ENCODE peak calls at places on chromosomes 16 and 17, in nine cellular contexts. One of them, this sample, is unnamed.

GRCh38 chr17:81179220-81179619 is 13.2 kb upstream of the AATK start:
- DNase-seq in stimulated activated CD8-positive, alpha-beta memory T cell treated with anti-CD3 and anti-CD28 coated beads, Interleukin-4, amount 100 ng/mL, for 24 hours: no peak
- DNase-seq in aorta: no peak
- DNase-seq in activated T-cell treated with anti-CD3 and anti-CD28 coated beads, Interleukin-2, amount 50 U/mL, for 1 hour: no peak
- DNase-seq in ELR: no peak
- DNase-seq in GM04503: no peak
- DNase-seq in choroid plexus epithelial cell: no peak
- DNase-seq in HTR-8/SVneo: no peak
- DNase-seq in globus pallidus: no peak
- DNase-seq in this sample: no peak

GRCh38 chr17:73643846-73644144 is 450 bp downstream of the SDK2 start:
- DNase-seq in GM04503: no peak
- DNase-seq in activated T-cell treated with anti-CD3 and anti-CD28 coated beads, Interleukin-2, amount 50 U/mL, for 1 hour: no peak
- DNase-seq in globus pallidus: no peak
- DNase-seq in ELR: no peak
- DNase-seq in stimulated activated CD8-positive, alpha-beta memory T cell treated with anti-CD3 and anti-CD28 coated beads, Interleukin-4, amount 100 ng/mL, for 24 hours: no peak
- DNase-seq in HTR-8/SVneo: no peak
- DNase-seq in choroid plexus epithelial cell: no peak
- DNase-seq in aorta: no peak
- DNase-seq in this sample: no peak

GRCh38 chr16:14007460-14007859 is 63.7 kb upstream of the MRTFB start:
- DNase-seq in stimulated activated CD8-positive, alpha-beta memory T cell treated with anti-CD3 and anti-CD28 coated beads, Interleukin-4, amount 100 ng/mL, for 24 hours: no peak
- DNase-seq in HTR-8/SVneo: no peak
- DNase-seq in aorta: no peak
- DNase-seq in globus pallidus: no peak
- DNase-seq in GM04503: no peak
- DNase-seq in activated T-cell treated with anti-CD3 and anti-CD28 coated beads, Interleukin-2, amount 50 U/mL, for 1 hour: no peak
- DNase-seq in ELR: peak; percentile 32
- DNase-seq in choroid plexus epithelial cell: peak; percentile 93
- DNase-seq in this sample: peak; percentile 88

GRCh38 chr16:27083861-27084261 is 17.1 kb downstream of the C16orf82 start:
- DNase-seq in choroid plexus epithelial cell: peak; percentile 4
- DNase-seq in activated T-cell treated with anti-CD3 and anti-CD28 coated beads, Interleukin-2, amount 50 U/mL, for 1 hour: no peak
- DNase-seq in aorta: no peak
- DNase-seq in GM04503: no peak
- DNase-seq in HTR-8/SVneo: no peak
- DNase-seq in stimulated activated CD8-positive, alpha-beta memory T cell treated with anti-CD3 and anti-CD28 coated beads, Interleukin-4, amount 100 ng/mL, for 24 hours: no peak
- DNase-seq in globus pallidus: no peak
- DNase-seq in ELR: no peak
- DNase-seq in this sample: no peak

GRCh38 chr16:79601092-79601977 is 798 bp upstream of the MAF start:
- DNase-seq in activated T-cell treated with anti-CD3 and anti-CD28 coated beads, Interleukin-2, amount 50 U/mL, for 1 hour: peak; percentile 35
- DNase-seq in GM04503: no peak
- DNase-seq in stimulated activated CD8-positive, alpha-beta memory T cell treated with anti-CD3 and anti-CD28 coated beads, Interleukin-4, amount 100 ng/mL, for 24 hours: no peak
- DNase-seq in ELR: no peak
- DNase-seq in globus pallidus: no peak
- DNase-seq in choroid plexus epithelial cell: peak; percentile 29
- DNase-seq in HTR-8/SVneo: no peak
- DNase-seq in aorta: peak; percentile 76
- DNase-seq in this sample: no peak

GRCh38 chr16:11151156-11151904 is 104.7 kb downstream of the SOCS1 start:
- DNase-seq in ELR: no peak
- DNase-seq in stimulated activated CD8-positive, alpha-beta memory T cell treated with anti-CD3 and anti-CD28 coated beads, Interleukin-4, amount 100 ng/mL, for 24 hours: no peak
- DNase-seq in choroid plexus epithelial cell: no peak
- DNase-seq in GM04503: no peak
- DNase-seq in activated T-cell treated with anti-CD3 and anti-CD28 coated beads, Interleukin-2, amount 50 U/mL, for 1 hour: no peak
- DNase-seq in aorta: no peak
- DNase-seq in HTR-8/SVneo: no peak
- DNase-seq in globus pallidus: no peak
- DNase-seq in this sample: no peak

GRCh38 chr16:85659336-85659735 is 29.4 kb downstream of the GINS2 start:
- DNase-seq in choroid plexus epithelial cell: no peak
- DNase-seq in activated T-cell treated with anti-CD3 and anti-CD28 coated beads, Interleukin-2, amount 50 U/mL, for 1 hour: no peak
- DNase-seq in stimulated activated CD8-positive, alpha-beta memory T cell treated with anti-CD3 and anti-CD28 coated beads, Interleukin-4, amount 100 ng/mL, for 24 hours: no peak
- DNase-seq in GM04503: no peak
- DNase-seq in globus pallidus: no peak
- DNase-seq in HTR-8/SVneo: no peak
- DNase-seq in aorta: peak; percentile 33
- DNase-seq in ELR: no peak
- DNase-seq in this sample: no peak

GRCh38 chr16:85141491-85142128 is 29.3 kb upstream of the CIBAR2 start:
- DNase-seq in GM04503: no peak
- DNase-seq in activated T-cell treated with anti-CD3 and anti-CD28 coated beads, Interleukin-2, amount 50 U/mL, for 1 hour: no peak
- DNase-seq in HTR-8/SVneo: no peak
- DNase-seq in ELR: no peak
- DNase-seq in choroid plexus epithelial cell: no peak
- DNase-seq in globus pallidus: no peak
- DNase-seq in aorta: peak; percentile 68
- DNase-seq in stimulated activated CD8-positive, alpha-beta memory T cell treated with anti-CD3 and anti-CD28 coated beads, Interleukin-4, amount 100 ng/mL, for 24 hours: no peak
- DNase-seq in this sample: no peak

GRCh38 chr16:50371936-50372595 is 3.3 kb upstream of the BRD7 start:
- DNase-seq in aorta: peak; percentile 64
- DNase-seq in stimulated activated CD8-positive, alpha-beta memory T cell treated with anti-CD3 and anti-CD28 coated beads, Interleukin-4, amount 100 ng/mL, for 24 hours: no peak
- DNase-seq in HTR-8/SVneo: no peak
- DNase-seq in globus pallidus: peak; percentile 75
- DNase-seq in GM04503: no peak
- DNase-seq in choroid plexus epithelial cell: peak; percentile 58
- DNase-seq in activated T-cell treated with anti-CD3 and anti-CD28 coated beads, Interleukin-2, amount 50 U/mL, for 1 hour: no peak
- DNase-seq in ELR: peak; percentile 56
- DNase-seq in this sample: peak; percentile 47

GRCh38 chr16:47713225-47713595 is 252.1 kb downstream of the PHKB start:
- DNase-seq in activated T-cell treated with anti-CD3 and anti-CD28 coated beads, Interleukin-2, amount 50 U/mL, for 1 hour: no peak
- DNase-seq in ELR: peak; percentile 91
- DNase-seq in globus pallidus: no peak
- DNase-seq in GM04503: peak; percentile 4
- DNase-seq in choroid plexus epithelial cell: peak; percentile 58
- DNase-seq in aorta: no peak
- DNase-seq in HTR-8/SVneo: peak; percentile 19
- DNase-seq in stimulated activated CD8-positive, alpha-beta memory T cell treated with anti-CD3 and anti-CD28 coated beads, Interleukin-4, amount 100 ng/mL, for 24 hours: no peak
- DNase-seq in this sample: peak; percentile 80

GRCh38 chr16:50254072-50254471 is 12.3 kb upstream of the ADCY7 start:
- DNase-seq in aorta: no peak
- DNase-seq in GM04503: no peak
- DNase-seq in globus pallidus: no peak
- DNase-seq in ELR: no peak
- DNase-seq in HTR-8/SVneo: no peak
- DNase-seq in stimulated activated CD8-positive, alpha-beta memory T cell treated with anti-CD3 and anti-CD28 coated beads, Interleukin-4, amount 100 ng/mL, for 24 hours: no peak
- DNase-seq in activated T-cell treated with anti-CD3 and anti-CD28 coated beads, Interleukin-2, amount 50 U/mL, for 1 hour: no peak
- DNase-seq in choroid plexus epithelial cell: no peak
- DNase-seq in this sample: no peak

GRCh38 chr16:13479549-13479948 is 440.4 kb upstream of the ERCC4 start:
- DNase-seq in HTR-8/SVneo: no peak
- DNase-seq in choroid plexus epithelial cell: no peak
- DNase-seq in GM04503: no peak
- DNase-seq in ELR: no peak
- DNase-seq in stimulated activated CD8-positive, alpha-beta memory T cell treated with anti-CD3 and anti-CD28 coated beads, Interleukin-4, amount 100 ng/mL, for 24 hours: no peak
- DNase-seq in globus pallidus: no peak
- DNase-seq in aorta: no peak
- DNase-seq in activated T-cell treated with anti-CD3 and anti-CD28 coated beads, Interleukin-2, amount 50 U/mL, for 1 hour: no peak
- DNase-seq in this sample: no peak

GRCh38 chr16:89936508-89936907 is 12.0 kb upstream of the DEF8 start:
- DNase-seq in activated T-cell treated with anti-CD3 and anti-CD28 coated beads, Interleukin-2, amount 50 U/mL, for 1 hour: no peak
- DNase-seq in globus pallidus: no peak
- DNase-seq in stimulated activated CD8-positive, alpha-beta memory T cell treated with anti-CD3 and anti-CD28 coated beads, Interleukin-4, amount 100 ng/mL, for 24 hours: no peak
- DNase-seq in choroid plexus epithelial cell: no peak
- DNase-seq in aorta: no peak
- DNase-seq in HTR-8/SVneo: no peak
- DNase-seq in ELR: no peak
- DNase-seq in GM04503: no peak
- DNase-seq in this sample: no peak

GRCh38 chr16:2437032-2437790 is 8.0 kb downstream of the CCNF start:
- DNase-seq in HTR-8/SVneo: no peak
- DNase-seq in stimulated activated CD8-positive, alpha-beta memory T cell treated with anti-CD3 and anti-CD28 coated beads, Interleukin-4, amount 100 ng/mL, for 24 hours: no peak
- DNase-seq in aorta: no peak
- DNase-seq in activated T-cell treated with anti-CD3 and anti-CD28 coated beads, Interleukin-2, amount 50 U/mL, for 1 hour: no peak
- DNase-seq in globus pallidus: no peak
- DNase-seq in ELR: no peak
- DNase-seq in choroid plexus epithelial cell: no peak
- DNase-seq in GM04503: no peak
- DNase-seq in this sample: no peak

GRCh38 chr16:27364493-27365141 is 37.4 kb upstream of the IL21R start:
- DNase-seq in stimulated activated CD8-positive, alpha-beta memory T cell treated with anti-CD3 and anti-CD28 coated beads, Interleukin-4, amount 100 ng/mL, for 24 hours: no peak
- DNase-seq in HTR-8/SVneo: no peak
- DNase-seq in GM04503: no peak
- DNase-seq in aorta: no peak
- DNase-seq in globus pallidus: no peak
- DNase-seq in ELR: no peak
- DNase-seq in choroid plexus epithelial cell: no peak
- DNase-seq in activated T-cell treated with anti-CD3 and anti-CD28 coated beads, Interleukin-2, amount 50 U/mL, for 1 hour: no peak
- DNase-seq in this sample: no peak

GRCh38 chr17:74605361-74605760 is 13.3 kb upstream of the CD300LD start:
- DNase-seq in activated T-cell treated with anti-CD3 and anti-CD28 coated beads, Interleukin-2, amount 50 U/mL, for 1 hour: no peak
- DNase-seq in aorta: peak; percentile 77
- DNase-seq in ELR: peak; percentile 72
- DNase-seq in choroid plexus epithelial cell: peak; percentile 46
- DNase-seq in globus pallidus: no peak
- DNase-seq in HTR-8/SVneo: peak; percentile 75
- DNase-seq in stimulated activated CD8-positive, alpha-beta memory T cell treated with anti-CD3 and anti-CD28 coated beads, Interleukin-4, amount 100 ng/mL, for 24 hours: no peak
- DNase-seq in GM04503: peak; percentile 46
- DNase-seq in this sample: peak; percentile 68

GRCh38 chr16:85571813-85572619 is 41.1 kb upstream of the GSE1 start:
- DNase-seq in HTR-8/SVneo: no peak
- DNase-seq in aorta: peak; percentile 66
- DNase-seq in activated T-cell treated with anti-CD3 and anti-CD28 coated beads, Interleukin-2, amount 50 U/mL, for 1 hour: no peak
- DNase-seq in GM04503: no peak
- DNase-seq in stimulated activated CD8-positive, alpha-beta memory T cell treated with anti-CD3 and anti-CD28 coated beads, Interleukin-4, amount 100 ng/mL, for 24 hours: no peak
- DNase-seq in choroid plexus epithelial cell: no peak
- DNase-seq in ELR: no peak
- DNase-seq in globus pallidus: no peak
- DNase-seq in this sample: no peak

GRCh38 chr16:527015-527903 is at the start of gene CAPN15:
- DNase-seq in GM04503: peak; percentile 39
- DNase-seq in stimulated activated CD8-positive, alpha-beta memory T cell treated with anti-CD3 and anti-CD28 coated beads, Interleukin-4, amount 100 ng/mL, for 24 hours: peak; percentile 77
- DNase-seq in choroid plexus epithelial cell: peak; percentile 86
- DNase-seq in HTR-8/SVneo: peak; percentile 78
- DNase-seq in aorta: peak; percentile 92
- DNase-seq in ELR: peak; percentile 85
- DNase-seq in globus pallidus: peak; percentile 82
- DNase-seq in activated T-cell treated with anti-CD3 and anti-CD28 coated beads, Interleukin-2, amount 50 U/mL, for 1 hour: peak; percentile 89
- DNase-seq in this sample: peak; percentile 87

GRCh38 chr17:41680426-41681040 is 8.2 kb upstream of the EIF1 start:
- DNase-seq in globus pallidus: no peak
- DNase-seq in ELR: no peak
- DNase-seq in HTR-8/SVneo: no peak
- DNase-seq in GM04503: no peak
- DNase-seq in activated T-cell treated with anti-CD3 and anti-CD28 coated beads, Interleukin-2, amount 50 U/mL, for 1 hour: no peak
- DNase-seq in stimulated activated CD8-positive, alpha-beta memory T cell treated with anti-CD3 and anti-CD28 coated beads, Interleukin-4, amount 100 ng/mL, for 24 hours: no peak
- DNase-seq in choroid plexus epithelial cell: no peak
- DNase-seq in aorta: no peak
- DNase-seq in this sample: no peak

GRCh38 chr17:30395398-30396022 is 16.8 kb downstream of the CPD start:
- DNase-seq in globus pallidus: no peak
- DNase-seq in aorta: no peak
- DNase-seq in stimulated activated CD8-positive, alpha-beta memory T cell treated with anti-CD3 and anti-CD28 coated beads, Interleukin-4, amount 100 ng/mL, for 24 hours: no peak
- DNase-seq in HTR-8/SVneo: no peak
- DNase-seq in GM04503: no peak
- DNase-seq in choroid plexus epithelial cell: no peak
- DNase-seq in ELR: no peak
- DNase-seq in activated T-cell treated with anti-CD3 and anti-CD28 coated beads, Interleukin-2, amount 50 U/mL, for 1 hour: no peak
- DNase-seq in this sample: no peak

GRCh38 chr17:67245694-67246397 is 850 bp upstream of the HELZ start:
- DNase-seq in ELR: peak; percentile 34
- DNase-seq in activated T-cell treated with anti-CD3 and anti-CD28 coated beads, Interleukin-2, amount 50 U/mL, for 1 hour: peak; percentile 62
- DNase-seq in globus pallidus: no peak
- DNase-seq in aorta: peak; percentile 53
- DNase-seq in choroid plexus epithelial cell: no peak
- DNase-seq in GM04503: no peak
- DNase-seq in stimulated activated CD8-positive, alpha-beta memory T cell treated with anti-CD3 and anti-CD28 coated beads, Interleukin-4, amount 100 ng/mL, for 24 hours: no peak
- DNase-seq in HTR-8/SVneo: peak; percentile 43
- DNase-seq in this sample: no peak

GRCh38 chr17:17167356-17167755 is 38.8 kb downstream of the PLD6 start:
- DNase-seq in activated T-cell treated with anti-CD3 and anti-CD28 coated beads, Interleukin-2, amount 50 U/mL, for 1 hour: no peak
- DNase-seq in HTR-8/SVneo: no peak
- DNase-seq in stimulated activated CD8-positive, alpha-beta memory T cell treated with anti-CD3 and anti-CD28 coated beads, Interleukin-4, amount 100 ng/mL, for 24 hours: no peak
- DNase-seq in ELR: no peak
- DNase-seq in choroid plexus epithelial cell: no peak
- DNase-seq in GM04503: no peak
- DNase-seq in aorta: no peak
- DNase-seq in globus pallidus: no peak
- DNase-seq in this sample: no peak

GRCh38 chr16:89425523-89425922 is 64.8 kb downstream of the ANKRD11 start:
- DNase-seq in ELR: no peak
- DNase-seq in GM04503: no peak
- DNase-seq in globus pallidus: no peak
- DNase-seq in stimulated activated CD8-positive, alpha-beta memory T cell treated with anti-CD3 and anti-CD28 coated beads, Interleukin-4, amount 100 ng/mL, for 24 hours: no peak
- DNase-seq in choroid plexus epithelial cell: no peak
- DNase-seq in aorta: no peak
- DNase-seq in HTR-8/SVneo: no peak
- DNase-seq in activated T-cell treated with anti-CD3 and anti-CD28 coated beads, Interleukin-2, amount 50 U/mL, for 1 hour: no peak
- DNase-seq in this sample: no peak

GRCh38 chr16:67349172-67349571 is 22.6 kb downstream of the LRRC36 start:
- DNase-seq in stimulated activated CD8-positive, alpha-beta memory T cell treated with anti-CD3 and anti-CD28 coated beads, Interleukin-4, amount 100 ng/mL, for 24 hours: no peak
- DNase-seq in aorta: no peak
- DNase-seq in GM04503: no peak
- DNase-seq in globus pallidus: no peak
- DNase-seq in HTR-8/SVneo: no peak
- DNase-seq in ELR: peak; percentile 81
- DNase-seq in activated T-cell treated with anti-CD3 and anti-CD28 coated beads, Interleukin-2, amount 50 U/mL, for 1 hour: no peak
- DNase-seq in choroid plexus epithelial cell: peak; percentile 52
- DNase-seq in this sample: peak; percentile 48

GRCh38 chr16:15493416-15494181 is 59.2 kb downstream of the BMERB1 start:
- DNase-seq in ELR: peak; percentile 51
- DNase-seq in globus pallidus: no peak
- DNase-seq in activated T-cell treated with anti-CD3 and anti-CD28 coated beads, Interleukin-2, amount 50 U/mL, for 1 hour: no peak
- DNase-seq in GM04503: peak; percentile 91
- DNase-seq in HTR-8/SVneo: no peak
- DNase-seq in choroid plexus epithelial cell: peak; percentile 40
- DNase-seq in aorta: no peak
- DNase-seq in stimulated activated CD8-positive, alpha-beta memory T cell treated with anti-CD3 and anti-CD28 coated beads, Interleukin-4, amount 100 ng/mL, for 24 hours: no peak
- DNase-seq in this sample: peak; percentile 90

GRCh38 chr17:76475302-76475701 is 7.9 kb downstream of the AANAT start:
- DNase-seq in GM04503: no peak
- DNase-seq in stimulated activated CD8-positive, alpha-beta memory T cell treated with anti-CD3 and anti-CD28 coated beads, Interleukin-4, amount 100 ng/mL, for 24 hours: no peak
- DNase-seq in HTR-8/SVneo: no peak
- DNase-seq in activated T-cell treated with anti-CD3 and anti-CD28 coated beads, Interleukin-2, amount 50 U/mL, for 1 hour: no peak
- DNase-seq in ELR: no peak
- DNase-seq in choroid plexus epithelial cell: no peak
- DNase-seq in aorta: no peak
- DNase-seq in globus pallidus: no peak
- DNase-seq in this sample: no peak

GRCh38 chr16:68351991-68352431 is 41.2 kb downstream of the PRMT7 start:
- DNase-seq in ELR: no peak
- DNase-seq in HTR-8/SVneo: no peak
- DNase-seq in GM04503: no peak
- DNase-seq in globus pallidus: no peak
- DNase-seq in choroid plexus epithelial cell: no peak
- DNase-seq in aorta: peak; percentile 32
- DNase-seq in activated T-cell treated with anti-CD3 and anti-CD28 coated beads, Interleukin-2, amount 50 U/mL, for 1 hour: no peak
- DNase-seq in stimulated activated CD8-positive, alpha-beta memory T cell treated with anti-CD3 and anti-CD28 coated beads, Interleukin-4, amount 100 ng/mL, for 24 hours: no peak
- DNase-seq in this sample: no peak

GRCh38 chr16:80614908-80615696 is 74.3 kb downstream of the DYNLRB2 start:
- DNase-seq in GM04503: peak; percentile 19
- DNase-seq in HTR-8/SVneo: peak; percentile 95
- DNase-seq in stimulated activated CD8-positive, alpha-beta memory T cell treated with anti-CD3 and anti-CD28 coated beads, Interleukin-4, amount 100 ng/mL, for 24 hours: no peak
- DNase-seq in choroid plexus epithelial cell: peak; percentile 91
- DNase-seq in globus pallidus: no peak
- DNase-seq in aorta: no peak
- DNase-seq in ELR: peak; percentile 95
- DNase-seq in activated T-cell treated with anti-CD3 and anti-CD28 coated beads, Interleukin-2, amount 50 U/mL, for 1 hour: no peak
- DNase-seq in this sample: peak; percentile 95

GRCh38 chr16:70700101-70701020 is 14.5 kb upstream of the MTSS2 start:
- DNase-seq in HTR-8/SVneo: no peak
- DNase-seq in activated T-cell treated with anti-CD3 and anti-CD28 coated beads, Interleukin-2, amount 50 U/mL, for 1 hour: no peak
- DNase-seq in GM04503: no peak
- DNase-seq in ELR: no peak
- DNase-seq in choroid plexus epithelial cell: no peak
- DNase-seq in stimulated activated CD8-positive, alpha-beta memory T cell treated with anti-CD3 and anti-CD28 coated beads, Interleukin-4, amount 100 ng/mL, for 24 hours: no peak
- DNase-seq in globus pallidus: peak; percentile 89
- DNase-seq in aorta: peak; percentile 84
- DNase-seq in this sample: no peak

GRCh38 chr16:69141936-69142335 is 9.5 kb downstream of the UTP4 start:
- DNase-seq in choroid plexus epithelial cell: no peak
- DNase-seq in HTR-8/SVneo: no peak
- DNase-seq in stimulated activated CD8-positive, alpha-beta memory T cell treated with anti-CD3 and anti-CD28 coated beads, Interleukin-4, amount 100 ng/mL, for 24 hours: no peak
- DNase-seq in globus pallidus: no peak
- DNase-seq in GM04503: no peak
- DNase-seq in activated T-cell treated with anti-CD3 and anti-CD28 coated beads, Interleukin-2, amount 50 U/mL, for 1 hour: no peak
- DNase-seq in aorta: no peak
- DNase-seq in ELR: no peak
- DNase-seq in this sample: no peak

GRCh38 chr16:75732871-75733270 is 6.6 kb upstream of the CPHXL start:
- DNase-seq in stimulated activated CD8-positive, alpha-beta memory T cell treated with anti-CD3 and anti-CD28 coated beads, Interleukin-4, amount 100 ng/mL, for 24 hours: no peak
- DNase-seq in globus pallidus: no peak
- DNase-seq in ELR: no peak
- DNase-seq in GM04503: no peak
- DNase-seq in HTR-8/SVneo: no peak
- DNase-seq in activated T-cell treated with anti-CD3 and anti-CD28 coated beads, Interleukin-2, amount 50 U/mL, for 1 hour: no peak
- DNase-seq in choroid plexus epithelial cell: no peak
- DNase-seq in aorta: no peak
- DNase-seq in this sample: no peak

This sample was measured in EH.